ENCODE peak calls at places on chromosomes 4 and X, in seven cellular contexts. One of them, this sample, is unnamed.

GRCh38 chr4:6417516-6417915 is 54.9 kb downstream of the PPP2R2C start:
- DNase-seq in aorta: no peak
- DNase-seq in lung microvascular endothelial cell: no peak
- DNase-seq in WTC11: no peak
- DNase-seq in HFFc6: no peak
- DNase-seq in AG08396: no peak
- DNase-seq in activated CD4-positive, alpha-beta T cell treated with anti-CD3 and anti-CD28 coated beads, Interleukin-2, amount 50 U/mL, for 1 hour: no peak
- DNase-seq in this sample: no peak

GRCh38 chr4:96347582-96347981 is 507.7 kb downstream of the PDHA2 start:
- DNase-seq in lung microvascular endothelial cell: no peak
- DNase-seq in aorta: no peak
- DNase-seq in activated CD4-positive, alpha-beta T cell treated with anti-CD3 and anti-CD28 coated beads, Interleukin-2, amount 50 U/mL, for 1 hour: no peak
- DNase-seq in HFFc6: no peak
- DNase-seq in WTC11: no peak
- DNase-seq in AG08396: no peak
- DNase-seq in this sample: no peak

GRCh38 chrX:114924846-114925245 is 92.6 kb downstream of the IL13RA2 start:
- DNase-seq in aorta: no peak
- DNase-seq in lung microvascular endothelial cell: no peak
- DNase-seq in AG08396: peak
- DNase-seq in activated CD4-positive, alpha-beta T cell treated with anti-CD3 and anti-CD28 coated beads, Interleukin-2, amount 50 U/mL, for 1 hour: no peak
- DNase-seq in WTC11: no peak
- DNase-seq in HFFc6: peak
- DNase-seq in this sample: peak

GRCh38 chr4:131248314-131248713 is 1900.8 kb upstream of the PCDH10 start:
- DNase-seq in lung microvascular endothelial cell: no peak
- DNase-seq in aorta: no peak
- DNase-seq in HFFc6: no peak
- DNase-seq in activated CD4-positive, alpha-beta T cell treated with anti-CD3 and anti-CD28 coated beads, Interleukin-2, amount 50 U/mL, for 1 hour: no peak
- DNase-seq in WTC11: no peak
- DNase-seq in AG08396: no peak
- DNase-seq in this sample: no peak

GRCh38 chr4:125522992-125523391 is 208.2 kb downstream of the FAT4 start:
- DNase-seq in aorta: no peak
- DNase-seq in AG08396: no peak
- DNase-seq in lung microvascular endothelial cell: no peak
- DNase-seq in activated CD4-positive, alpha-beta T cell treated with anti-CD3 and anti-CD28 coated beads, Interleukin-2, amount 50 U/mL, for 1 hour: no peak
- DNase-seq in WTC11: peak
- DNase-seq in HFFc6: no peak
- DNase-seq in this sample: no peak

GRCh38 chr4:24137596-24137962 is 247.7 kb upstream of the PPARGC1A start:
- DNase-seq in HFFc6: no peak
- DNase-seq in lung microvascular endothelial cell: no peak
- DNase-seq in AG08396: no peak
- DNase-seq in WTC11: no peak
- DNase-seq in aorta: no peak
- DNase-seq in activated CD4-positive, alpha-beta T cell treated with anti-CD3 and anti-CD28 coated beads, Interleukin-2, amount 50 U/mL, for 1 hour: no peak
- DNase-seq in this sample: no peak

GRCh38 chrX:856901-857300 is 226.3 kb downstream of the SHOX start:
- DNase-seq in activated CD4-positive, alpha-beta T cell treated with anti-CD3 and anti-CD28 coated beads, Interleukin-2, amount 50 U/mL, for 1 hour: no peak
- DNase-seq in lung microvascular endothelial cell: no peak
- DNase-seq in aorta: no peak
- DNase-seq in WTC11: no peak
- DNase-seq in AG08396: no peak
- DNase-seq in HFFc6: no peak
- DNase-seq in this sample: no peak

GRCh38 chr4:8915201-8916200 is 43.9 kb upstream of the HMX1 start:
- DNase-seq in HFFc6: no peak
- DNase-seq in lung microvascular endothelial cell: no peak
- DNase-seq in AG08396: no peak
- DNase-seq in aorta: peak
- DNase-seq in activated CD4-positive, alpha-beta T cell treated with anti-CD3 and anti-CD28 coated beads, Interleukin-2, amount 50 U/mL, for 1 hour: no peak
- DNase-seq in WTC11: no peak
- DNase-seq in this sample: peak

GRCh38 chrX:29269390-29269789 is 682.1 kb downstream of the IL1RAPL1 start:
- DNase-seq in aorta: no peak
- DNase-seq in HFFc6: no peak
- DNase-seq in activated CD4-positive, alpha-beta T cell treated with anti-CD3 and anti-CD28 coated beads, Interleukin-2, amount 50 U/mL, for 1 hour: no peak
- DNase-seq in lung microvascular endothelial cell: no peak
- DNase-seq in AG08396: no peak
- DNase-seq in WTC11: no peak
- DNase-seq in this sample: no peak

GRCh38 chrX:300334-300733 is 18.3 kb downstream of the GTPBP6 start:
- DNase-seq in lung microvascular endothelial cell: no peak
- DNase-seq in HFFc6: no peak
- DNase-seq in activated CD4-positive, alpha-beta T cell treated with anti-CD3 and anti-CD28 coated beads, Interleukin-2, amount 50 U/mL, for 1 hour: no peak
- DNase-seq in WTC11: no peak
- DNase-seq in AG08396: no peak
- DNase-seq in aorta: no peak
- DNase-seq in this sample: no peak

GRCh38 chrX:46703980-46704379 is 54.9 kb downstream of the SLC9A7 start:
- DNase-seq in lung microvascular endothelial cell: no peak
- DNase-seq in aorta: no peak
- DNase-seq in AG08396: no peak
- DNase-seq in WTC11: no peak
- DNase-seq in HFFc6: no peak
- DNase-seq in activated CD4-positive, alpha-beta T cell treated with anti-CD3 and anti-CD28 coated beads, Interleukin-2, amount 50 U/mL, for 1 hour: no peak
- DNase-seq in this sample: no peak

GRCh38 chrX:25878806-25879205 is 259.3 kb upstream of the MAGEB18 start:
- DNase-seq in aorta: no peak
- DNase-seq in HFFc6: no peak
- DNase-seq in lung microvascular endothelial cell: no peak
- DNase-seq in activated CD4-positive, alpha-beta T cell treated with anti-CD3 and anti-CD28 coated beads, Interleukin-2, amount 50 U/mL, for 1 hour: no peak
- DNase-seq in AG08396: no peak
- DNase-seq in WTC11: no peak
- DNase-seq in this sample: no peak

GRCh38 chrX:43940811-43941210 is 32.4 kb downstream of the NDP start:
- DNase-seq in aorta: no peak
- DNase-seq in activated CD4-positive, alpha-beta T cell treated with anti-CD3 and anti-CD28 coated beads, Interleukin-2, amount 50 U/mL, for 1 hour: no peak
- DNase-seq in lung microvascular endothelial cell: peak
- DNase-seq in HFFc6: peak
- DNase-seq in AG08396: no peak
- DNase-seq in WTC11: no peak
- DNase-seq in this sample: peak

GRCh38 chrX:115561605-115562491 is 874 bp downstream of the PLS3 start:
- DNase-seq in HFFc6: no peak
- DNase-seq in aorta: peak
- DNase-seq in lung microvascular endothelial cell: peak
- DNase-seq in AG08396: peak
- DNase-seq in WTC11: peak
- DNase-seq in activated CD4-positive, alpha-beta T cell treated with anti-CD3 and anti-CD28 coated beads, Interleukin-2, amount 50 U/mL, for 1 hour: no peak
- DNase-seq in this sample: peak

GRCh38 chr4:78534286-78534955 is 17.1 kb upstream of the ANXA3 start:
- DNase-seq in lung microvascular endothelial cell: no peak
- DNase-seq in WTC11: no peak
- DNase-seq in HFFc6: no peak
- DNase-seq in activated CD4-positive, alpha-beta T cell treated with anti-CD3 and anti-CD28 coated beads, Interleukin-2, amount 50 U/mL, for 1 hour: no peak
- DNase-seq in aorta: no peak
- DNase-seq in AG08396: no peak
- DNase-seq in this sample: no peak

GRCh38 chr4:18105023-18106011 is 83.8 kb upstream of the LCORL start:
- DNase-seq in HFFc6: no peak
- DNase-seq in aorta: no peak
- DNase-seq in lung microvascular endothelial cell: no peak
- DNase-seq in AG08396: no peak
- DNase-seq in WTC11: no peak
- DNase-seq in activated CD4-positive, alpha-beta T cell treated with anti-CD3 and anti-CD28 coated beads, Interleukin-2, amount 50 U/mL, for 1 hour: no peak
- DNase-seq in this sample: no peak

GRCh38 chr4:78057600-78058560 is 757 bp downstream of the FRAS1 start:
- DNase-seq in AG08396: peak
- DNase-seq in activated CD4-positive, alpha-beta T cell treated with anti-CD3 and anti-CD28 coated beads, Interleukin-2, amount 50 U/mL, for 1 hour: no peak
- DNase-seq in HFFc6: peak
- DNase-seq in aorta: peak
- DNase-seq in lung microvascular endothelial cell: peak
- DNase-seq in WTC11: peak
- DNase-seq in this sample: peak

GRCh38 chrX:26442340-26442739 is 226.4 kb downstream of the MAGEB5 start:
- DNase-seq in HFFc6: no peak
- DNase-seq in WTC11: no peak
- DNase-seq in AG08396: no peak
- DNase-seq in activated CD4-positive, alpha-beta T cell treated with anti-CD3 and anti-CD28 coated beads, Interleukin-2, amount 50 U/mL, for 1 hour: no peak
- DNase-seq in lung microvascular endothelial cell: peak
- DNase-seq in aorta: no peak
- DNase-seq in this sample: peak

GRCh38 chrX:71990518-71990917 is 79.9 kb downstream of the NHSL2 start:
- DNase-seq in lung microvascular endothelial cell: no peak
- DNase-seq in HFFc6: no peak
- DNase-seq in WTC11: no peak
- DNase-seq in aorta: no peak
- DNase-seq in activated CD4-positive, alpha-beta T cell treated with anti-CD3 and anti-CD28 coated beads, Interleukin-2, amount 50 U/mL, for 1 hour: no peak
- DNase-seq in AG08396: no peak
- DNase-seq in this sample: no peak

GRCh38 chr4:15303052-15303641 is 124.7 kb upstream of the C1QTNF7 start:
- DNase-seq in AG08396: peak
- DNase-seq in activated CD4-positive, alpha-beta T cell treated with anti-CD3 and anti-CD28 coated beads, Interleukin-2, amount 50 U/mL, for 1 hour: no peak
- DNase-seq in lung microvascular endothelial cell: no peak
- DNase-seq in WTC11: no peak
- DNase-seq in aorta: no peak
- DNase-seq in HFFc6: peak
- DNase-seq in this sample: peak

GRCh38 chr4:108702960-108703359 is 52.6 kb downstream of the OSTC start:
- DNase-seq in AG08396: no peak
- DNase-seq in activated CD4-positive, alpha-beta T cell treated with anti-CD3 and anti-CD28 coated beads, Interleukin-2, amount 50 U/mL, for 1 hour: no peak
- DNase-seq in WTC11: no peak
- DNase-seq in HFFc6: no peak
- DNase-seq in lung microvascular endothelial cell: peak
- DNase-seq in aorta: no peak
- DNase-seq in this sample: no peak

GRCh38 chr4:13633671-13634070 is 6.1 kb upstream of the BOD1L1 start:
- DNase-seq in HFFc6: no peak
- DNase-seq in activated CD4-positive, alpha-beta T cell treated with anti-CD3 and anti-CD28 coated beads, Interleukin-2, amount 50 U/mL, for 1 hour: no peak
- DNase-seq in lung microvascular endothelial cell: no peak
- DNase-seq in aorta: no peak
- DNase-seq in WTC11: no peak
- DNase-seq in AG08396: no peak
- DNase-seq in this sample: no peak

GRCh38 chr4:1647432-1647831 is 36.7 kb downstream of the FAM53A start:
- DNase-seq in AG08396: no peak
- DNase-seq in activated CD4-positive, alpha-beta T cell treated with anti-CD3 and anti-CD28 coated beads, Interleukin-2, amount 50 U/mL, for 1 hour: no peak
- DNase-seq in WTC11: no peak
- DNase-seq in lung microvascular endothelial cell: no peak
- DNase-seq in HFFc6: no peak
- DNase-seq in aorta: no peak
- DNase-seq in this sample: no peak

This sample was measured in AG20443.